ENCODE peak calls at places on chromosomes 2 and 18, in five cellular contexts. One of them, this sample, is unnamed.

GRCh38 chr18:54033087-54033486 is 191.4 kb downstream of the MBD2 start:
- DNase-seq in stimulated activated naive CD8-positive, alpha-beta T cell treated with anti-CD3 and anti-CD28 coated beads, Interleukin-15, Interleukin-2, amounts not matched to agents 100 U/mL and 50 U/mL, for 24 hours: no peak
- DNase-seq in Calu3: no peak
- DNase-seq in stimulated activated CD4-positive, alpha-beta T cell treated with anti-CD3 and anti-CD28 coated beads, Interleukin-12 subunit alpha, Interleukin-12 subunit beta, amount 100 ng/mL, for 4 hours: no peak
- DNase-seq in KG1: no peak
- DNase-seq in this sample: no peak

GRCh38 chr18:62460851-62461300 is 61.9 kb upstream of the ZCCHC2 start:
- DNase-seq in stimulated activated naive CD8-positive, alpha-beta T cell treated with anti-CD3 and anti-CD28 coated beads, Interleukin-15, Interleukin-2, amounts not matched to agents 100 U/mL and 50 U/mL, for 24 hours: no peak
- DNase-seq in Calu3: no peak
- DNase-seq in stimulated activated CD4-positive, alpha-beta T cell treated with anti-CD3 and anti-CD28 coated beads, Interleukin-12 subunit alpha, Interleukin-12 subunit beta, amount 100 ng/mL, for 4 hours: no peak
- DNase-seq in KG1: no peak
- DNase-seq in this sample: no peak

GRCh38 chr2:215143458-215143857 is 5.0 kb upstream of the ABCA12 start:
- DNase-seq in stimulated activated naive CD8-positive, alpha-beta T cell treated with anti-CD3 and anti-CD28 coated beads, Interleukin-15, Interleukin-2, amounts not matched to agents 100 U/mL and 50 U/mL, for 24 hours: no peak
- DNase-seq in Calu3: no peak
- DNase-seq in stimulated activated CD4-positive, alpha-beta T cell treated with anti-CD3 and anti-CD28 coated beads, Interleukin-12 subunit alpha, Interleukin-12 subunit beta, amount 100 ng/mL, for 4 hours: no peak
- DNase-seq in KG1: no peak
- DNase-seq in this sample: no peak

GRCh38 chr2:165469417-165469816 is at the start of gene CSRNP3:
- DNase-seq in stimulated activated naive CD8-positive, alpha-beta T cell treated with anti-CD3 and anti-CD28 coated beads, Interleukin-15, Interleukin-2, amounts not matched to agents 100 U/mL and 50 U/mL, for 24 hours: no peak
- DNase-seq in Calu3: peak
- DNase-seq in stimulated activated CD4-positive, alpha-beta T cell treated with anti-CD3 and anti-CD28 coated beads, Interleukin-12 subunit alpha, Interleukin-12 subunit beta, amount 100 ng/mL, for 4 hours: no peak
- DNase-seq in KG1: no peak
- DNase-seq in this sample: peak

GRCh38 chr2:26933638-26934334 is 36.7 kb upstream of the MAPRE3 start:
- DNase-seq in stimulated activated naive CD8-positive, alpha-beta T cell treated with anti-CD3 and anti-CD28 coated beads, Interleukin-15, Interleukin-2, amounts not matched to agents 100 U/mL and 50 U/mL, for 24 hours: no peak
- DNase-seq in Calu3: no peak
- DNase-seq in stimulated activated CD4-positive, alpha-beta T cell treated with anti-CD3 and anti-CD28 coated beads, Interleukin-12 subunit alpha, Interleukin-12 subunit beta, amount 100 ng/mL, for 4 hours: no peak
- DNase-seq in KG1: no peak
- DNase-seq in this sample: no peak

GRCh38 chr2:63614448-63614968 is 25.7 kb downstream of the MDH1 start:
- DNase-seq in stimulated activated naive CD8-positive, alpha-beta T cell treated with anti-CD3 and anti-CD28 coated beads, Interleukin-15, Interleukin-2, amounts not matched to agents 100 U/mL and 50 U/mL, for 24 hours: no peak
- DNase-seq in Calu3: peak
- DNase-seq in stimulated activated CD4-positive, alpha-beta T cell treated with anti-CD3 and anti-CD28 coated beads, Interleukin-12 subunit alpha, Interleukin-12 subunit beta, amount 100 ng/mL, for 4 hours: no peak
- DNase-seq in KG1: no peak
- DNase-seq in this sample: no peak

GRCh38 chr2:165435611-165436010 is 33.9 kb upstream of the CSRNP3 start:
- DNase-seq in stimulated activated naive CD8-positive, alpha-beta T cell treated with anti-CD3 and anti-CD28 coated beads, Interleukin-15, Interleukin-2, amounts not matched to agents 100 U/mL and 50 U/mL, for 24 hours: no peak
- DNase-seq in Calu3: no peak
- DNase-seq in stimulated activated CD4-positive, alpha-beta T cell treated with anti-CD3 and anti-CD28 coated beads, Interleukin-12 subunit alpha, Interleukin-12 subunit beta, amount 100 ng/mL, for 4 hours: no peak
- DNase-seq in KG1: no peak
- DNase-seq in this sample: no peak

GRCh38 chr2:16317211-16317830 is 348.3 kb downstream of the CYRIA start:
- DNase-seq in stimulated activated naive CD8-positive, alpha-beta T cell treated with anti-CD3 and anti-CD28 coated beads, Interleukin-15, Interleukin-2, amounts not matched to agents 100 U/mL and 50 U/mL, for 24 hours: no peak
- DNase-seq in Calu3: no peak
- DNase-seq in stimulated activated CD4-positive, alpha-beta T cell treated with anti-CD3 and anti-CD28 coated beads, Interleukin-12 subunit alpha, Interleukin-12 subunit beta, amount 100 ng/mL, for 4 hours: no peak
- DNase-seq in KG1: no peak
- DNase-seq in this sample: no peak

GRCh38 chr2:69979902-69980301 is 18.5 kb upstream of the ASPRV1 start:
- DNase-seq in stimulated activated naive CD8-positive, alpha-beta T cell treated with anti-CD3 and anti-CD28 coated beads, Interleukin-15, Interleukin-2, amounts not matched to agents 100 U/mL and 50 U/mL, for 24 hours: no peak
- DNase-seq in Calu3: no peak
- DNase-seq in stimulated activated CD4-positive, alpha-beta T cell treated with anti-CD3 and anti-CD28 coated beads, Interleukin-12 subunit alpha, Interleukin-12 subunit beta, amount 100 ng/mL, for 4 hours: no peak
- DNase-seq in KG1: no peak
- DNase-seq in this sample: no peak

GRCh38 chr2:74020717-74021406 is 36.2 kb downstream of the TET3 start:
- DNase-seq in stimulated activated naive CD8-positive, alpha-beta T cell treated with anti-CD3 and anti-CD28 coated beads, Interleukin-15, Interleukin-2, amounts not matched to agents 100 U/mL and 50 U/mL, for 24 hours: no peak
- DNase-seq in Calu3: no peak
- DNase-seq in stimulated activated CD4-positive, alpha-beta T cell treated with anti-CD3 and anti-CD28 coated beads, Interleukin-12 subunit alpha, Interleukin-12 subunit beta, amount 100 ng/mL, for 4 hours: no peak
- DNase-seq in KG1: no peak
- DNase-seq in this sample: no peak

GRCh38 chr2:26598336-26599006 is 42.7 kb downstream of the CIB4 start:
- DNase-seq in stimulated activated naive CD8-positive, alpha-beta T cell treated with anti-CD3 and anti-CD28 coated beads, Interleukin-15, Interleukin-2, amounts not matched to agents 100 U/mL and 50 U/mL, for 24 hours: no peak
- DNase-seq in Calu3: no peak
- DNase-seq in stimulated activated CD4-positive, alpha-beta T cell treated with anti-CD3 and anti-CD28 coated beads, Interleukin-12 subunit alpha, Interleukin-12 subunit beta, amount 100 ng/mL, for 4 hours: no peak
- DNase-seq in KG1: no peak
- DNase-seq in this sample: no peak

GRCh38 chr18:48680871-48681270 is 142.0 kb downstream of the CTIF start:
- DNase-seq in stimulated activated naive CD8-positive, alpha-beta T cell treated with anti-CD3 and anti-CD28 coated beads, Interleukin-15, Interleukin-2, amounts not matched to agents 100 U/mL and 50 U/mL, for 24 hours: no peak
- DNase-seq in Calu3: no peak
- DNase-seq in stimulated activated CD4-positive, alpha-beta T cell treated with anti-CD3 and anti-CD28 coated beads, Interleukin-12 subunit alpha, Interleukin-12 subunit beta, amount 100 ng/mL, for 4 hours: no peak
- DNase-seq in KG1: no peak
- DNase-seq in this sample: no peak

GRCh38 chr2:131659168-131659572 is 131.5 kb downstream of the CCDC74A start:
- DNase-seq in stimulated activated naive CD8-positive, alpha-beta T cell treated with anti-CD3 and anti-CD28 coated beads, Interleukin-15, Interleukin-2, amounts not matched to agents 100 U/mL and 50 U/mL, for 24 hours: no peak
- DNase-seq in Calu3: no peak
- DNase-seq in stimulated activated CD4-positive, alpha-beta T cell treated with anti-CD3 and anti-CD28 coated beads, Interleukin-12 subunit alpha, Interleukin-12 subunit beta, amount 100 ng/mL, for 4 hours: no peak
- DNase-seq in KG1: no peak
- DNase-seq in this sample: no peak

GRCh38 chr2:132729572-132729971 is 59.6 kb upstream of the LYPD1 start:
- DNase-seq in stimulated activated naive CD8-positive, alpha-beta T cell treated with anti-CD3 and anti-CD28 coated beads, Interleukin-15, Interleukin-2, amounts not matched to agents 100 U/mL and 50 U/mL, for 24 hours: no peak
- DNase-seq in Calu3: no peak
- DNase-seq in stimulated activated CD4-positive, alpha-beta T cell treated with anti-CD3 and anti-CD28 coated beads, Interleukin-12 subunit alpha, Interleukin-12 subunit beta, amount 100 ng/mL, for 4 hours: no peak
- DNase-seq in KG1: no peak
- DNase-seq in this sample: no peak

GRCh38 chr2:149768320-149768799 is 180.8 kb upstream of the MMADHC start:
- DNase-seq in stimulated activated naive CD8-positive, alpha-beta T cell treated with anti-CD3 and anti-CD28 coated beads, Interleukin-15, Interleukin-2, amounts not matched to agents 100 U/mL and 50 U/mL, for 24 hours: no peak
- DNase-seq in Calu3: no peak
- DNase-seq in stimulated activated CD4-positive, alpha-beta T cell treated with anti-CD3 and anti-CD28 coated beads, Interleukin-12 subunit alpha, Interleukin-12 subunit beta, amount 100 ng/mL, for 4 hours: no peak
- DNase-seq in KG1: no peak
- DNase-seq in this sample: no peak

GRCh38 chr18:9612215-9612830 is 2.0 kb downstream of the PPP4R1 start:
- DNase-seq in stimulated activated naive CD8-positive, alpha-beta T cell treated with anti-CD3 and anti-CD28 coated beads, Interleukin-15, Interleukin-2, amounts not matched to agents 100 U/mL and 50 U/mL, for 24 hours: peak
- DNase-seq in Calu3: peak
- DNase-seq in stimulated activated CD4-positive, alpha-beta T cell treated with anti-CD3 and anti-CD28 coated beads, Interleukin-12 subunit alpha, Interleukin-12 subunit beta, amount 100 ng/mL, for 4 hours: peak
- DNase-seq in KG1: no peak
- DNase-seq in this sample: no peak

GRCh38 chr2:12819721-12820120 is 103.0 kb downstream of the TRIB2 start:
- DNase-seq in stimulated activated naive CD8-positive, alpha-beta T cell treated with anti-CD3 and anti-CD28 coated beads, Interleukin-15, Interleukin-2, amounts not matched to agents 100 U/mL and 50 U/mL, for 24 hours: no peak
- DNase-seq in Calu3: no peak
- DNase-seq in stimulated activated CD4-positive, alpha-beta T cell treated with anti-CD3 and anti-CD28 coated beads, Interleukin-12 subunit alpha, Interleukin-12 subunit beta, amount 100 ng/mL, for 4 hours: no peak
- DNase-seq in KG1: peak
- DNase-seq in this sample: no peak

GRCh38 chr2:118264591-118264990 is 176.3 kb downstream of the INSIG2 start:
- DNase-seq in stimulated activated naive CD8-positive, alpha-beta T cell treated with anti-CD3 and anti-CD28 coated beads, Interleukin-15, Interleukin-2, amounts not matched to agents 100 U/mL and 50 U/mL, for 24 hours: no peak
- DNase-seq in Calu3: no peak
- DNase-seq in stimulated activated CD4-positive, alpha-beta T cell treated with anti-CD3 and anti-CD28 coated beads, Interleukin-12 subunit alpha, Interleukin-12 subunit beta, amount 100 ng/mL, for 4 hours: no peak
- DNase-seq in KG1: no peak
- DNase-seq in this sample: no peak

GRCh38 chr2:212677466-212677865 is 138.9 kb upstream of the ERBB4 start:
- DNase-seq in stimulated activated naive CD8-positive, alpha-beta T cell treated with anti-CD3 and anti-CD28 coated beads, Interleukin-15, Interleukin-2, amounts not matched to agents 100 U/mL and 50 U/mL, for 24 hours: no peak
- DNase-seq in Calu3: no peak
- DNase-seq in stimulated activated CD4-positive, alpha-beta T cell treated with anti-CD3 and anti-CD28 coated beads, Interleukin-12 subunit alpha, Interleukin-12 subunit beta, amount 100 ng/mL, for 4 hours: no peak
- DNase-seq in KG1: no peak
- DNase-seq in this sample: no peak

GRCh38 chr2:120780402-120780801 is 44.7 kb downstream of the GLI2 start:
- DNase-seq in stimulated activated naive CD8-positive, alpha-beta T cell treated with anti-CD3 and anti-CD28 coated beads, Interleukin-15, Interleukin-2, amounts not matched to agents 100 U/mL and 50 U/mL, for 24 hours: no peak
- DNase-seq in Calu3: no peak
- DNase-seq in stimulated activated CD4-positive, alpha-beta T cell treated with anti-CD3 and anti-CD28 coated beads, Interleukin-12 subunit alpha, Interleukin-12 subunit beta, amount 100 ng/mL, for 4 hours: no peak
- DNase-seq in KG1: no peak
- DNase-seq in this sample: no peak

GRCh38 chr18:9765505-9765904 is 57.4 kb downstream of the RAB31 start:
- DNase-seq in stimulated activated naive CD8-positive, alpha-beta T cell treated with anti-CD3 and anti-CD28 coated beads, Interleukin-15, Interleukin-2, amounts not matched to agents 100 U/mL and 50 U/mL, for 24 hours: no peak
- DNase-seq in Calu3: no peak
- DNase-seq in stimulated activated CD4-positive, alpha-beta T cell treated with anti-CD3 and anti-CD28 coated beads, Interleukin-12 subunit alpha, Interleukin-12 subunit beta, amount 100 ng/mL, for 4 hours: no peak
- DNase-seq in KG1: no peak
- DNase-seq in this sample: no peak

GRCh38 chr2:224134003-224134734 is 95.1 kb upstream of the SERPINE2 start:
- DNase-seq in stimulated activated naive CD8-positive, alpha-beta T cell treated with anti-CD3 and anti-CD28 coated beads, Interleukin-15, Interleukin-2, amounts not matched to agents 100 U/mL and 50 U/mL, for 24 hours: no peak
- DNase-seq in Calu3: no peak
- DNase-seq in stimulated activated CD4-positive, alpha-beta T cell treated with anti-CD3 and anti-CD28 coated beads, Interleukin-12 subunit alpha, Interleukin-12 subunit beta, amount 100 ng/mL, for 4 hours: no peak
- DNase-seq in KG1: no peak
- DNase-seq in this sample: no peak